ENCODE peak calls at places on chromosomes 16 and 17, in ten cellular contexts. Y, B, Q, L, O, J, T, M, C and P are unnamed samples.

GRCh38 chr16:88654363-88655052 is 3.7 kb upstream of the CYBA start:
- DNase-seq in Y (no peak), B (no peak), Q (no peak), L (no peak), O (no peak), J (no peak), T (no peak), M (no peak), C (no peak), P (no peak)

GRCh38 chr17:30291571-30292489 is at the start of gene BLMH:
- DNase-seq in Y (peak), B (peak), Q (peak), L (peak), O (peak), J (peak), T (peak), M (peak), C (peak), P (no peak)

GRCh38 chr17:27586203-27586701 is 44.7 kb upstream of the LGALS9 start:
- DNase-seq in Y (no peak), B (peak), Q (no peak), L (no peak), O (peak), J (no peak), T (no peak), M (no peak), C (no peak), P (no peak)

GRCh38 chr16:4958510-4959111 is 481 bp downstream of the SEC14L5 start:
- DNase-seq in Y (peak), B (no peak), Q (no peak), L (no peak), O (no peak), J (no peak), T (no peak), M (no peak), C (no peak), P (no peak)

GRCh38 chr17:1627219-1627986 is 1.2 kb downstream of the SLC43A2 start:
- DNase-seq in Y (no peak), B (no peak), Q (no peak), L (no peak), O (no peak), J (no peak), T (no peak), M (no peak), C (no peak), P (no peak)

GRCh38 chr16:56102159-56102798 is 89.0 kb upstream of the GNAO1 start:
- DNase-seq in Y (no peak), B (no peak), Q (no peak), L (peak), O (no peak), J (no peak), T (no peak), M (no peak), C (peak), P (no peak)

GRCh38 chr16:25264599-25264998 is 7.0 kb upstream of the ZKSCAN2 start:
- DNase-seq in Y (no peak), B (no peak), Q (no peak), L (peak), O (no peak), J (no peak), T (no peak), M (peak), C (no peak), P (no peak)

GRCh38 chr17:75059369-75060345 is 12.6 kb downstream of the KCTD2 start:
- DNase-seq in Y (no peak), B (peak), Q (no peak), L (peak), O (peak), J (no peak), T (no peak), M (peak), C (no peak), P (no peak)

GRCh38 chr16:52597772-52598483 is 51.0 kb upstream of the TOX3 start:
- DNase-seq in Y (no peak), B (no peak), Q (no peak), L (no peak), O (no peak), J (peak), T (peak), M (peak), C (peak), P (peak)